ENCODE peak calls at places on chromosomes 13 and 19, in six cellular contexts. U is upper lobe of right lung, N is brain microvascular endothelial cell, V is fibroblast of lung, B is astrocyte of the spinal cord, D is lower leg skin. M is an unnamed sample.

GRCh38 chr19:50214699-50215543 is 11.5 kb downstream of the MYH14 start:
- DNase-seq in B (no peak), V (no peak), N (no peak), U (peak), D (peak), M (no peak)

GRCh38 chr13:28059214-28059613 is 41.2 kb downstream of the FLT3 start:
- DNase-seq in N (peak), U (no peak), V (peak), B (no peak), D (no peak), M (no peak)

GRCh38 chr13:20799726-20800416 is 26.1 kb upstream of the EEF1AKMT1 start:
- DNase-seq in D (no peak), N (no peak), U (no peak), V (peak), B (no peak), M (no peak)

GRCh38 chr19:39407644-39408391 is 1.2 kb downstream of the ZFP36 start:
- DNase-seq in U (peak), N (no peak), D (peak), B (no peak), V (peak), M (no peak)

GRCh38 chr19:35211545-35212230 is 16.9 kb downstream of the FAM187B start:
- DNase-seq in N (no peak), D (peak), U (peak), B (no peak), V (no peak), M (no peak)

GRCh38 chr19:16359964-16360363 is 35.3 kb downstream of the KLF2 start:
- DNase-seq in D (no peak), V (no peak), U (no peak), N (no peak), B (no peak), M (no peak)

GRCh38 chr19:1944088-1944915 is 3.3 kb downstream of the CSNK1G2 start:
- DNase-seq in B (no peak), U (no peak), D (no peak), V (no peak), N (no peak), M (no peak)

GRCh38 chr19:33771308-33772101 is 25.2 kb upstream of the KCTD15 start:
- DNase-seq in U (peak), V (peak), B (peak), N (peak), D (peak), M (peak)

GRCh38 chr19:54211214-54211613 is 10.6 kb downstream of the RPS9 start:
- DNase-seq in B (no peak), D (no peak), V (no peak), N (no peak), U (no peak), M (no peak)

GRCh38 chr19:45973564-45974338 is at the start of gene NOVA2:
- DNase-seq in D (no peak), V (peak), N (peak), U (peak), B (peak), M (no peak)

DNA sequence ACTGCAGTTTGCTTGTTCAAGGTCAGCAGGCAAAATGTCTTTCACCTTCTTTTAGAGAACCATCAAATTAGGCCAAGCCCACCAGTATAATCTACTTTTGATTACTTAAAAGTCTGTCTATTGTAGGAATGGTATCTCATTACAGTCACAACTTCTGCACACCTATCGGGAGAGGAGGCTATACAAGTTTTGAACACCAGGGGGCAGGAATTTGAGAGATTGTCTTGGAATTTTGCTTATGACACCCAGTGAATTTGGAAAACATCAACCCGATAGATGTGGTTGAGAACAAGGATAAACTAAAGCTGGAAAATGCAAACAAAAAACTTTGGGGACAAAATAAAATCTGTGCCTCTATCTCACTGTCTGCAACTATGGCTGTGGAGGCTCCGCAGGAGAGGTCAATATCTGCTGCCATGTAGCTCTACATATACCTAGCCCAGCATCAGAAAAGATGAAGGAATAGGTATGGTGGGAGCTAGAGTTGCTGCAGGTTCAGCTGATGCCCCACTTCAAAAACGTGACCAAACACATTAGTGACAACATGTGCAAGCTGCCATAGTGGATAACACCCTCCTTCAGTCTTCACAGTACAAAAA is 1299.2 kb upstream of the SPRY2 start:
- DNase-seq in V (no peak), N (no peak), D (no peak), B (no peak), U (no peak), M (no peak)
- TF ChIP-seq CTCF in V (no peak), N (peak), D (no peak), B (peak), U (peak), M (peak)

DNA sequence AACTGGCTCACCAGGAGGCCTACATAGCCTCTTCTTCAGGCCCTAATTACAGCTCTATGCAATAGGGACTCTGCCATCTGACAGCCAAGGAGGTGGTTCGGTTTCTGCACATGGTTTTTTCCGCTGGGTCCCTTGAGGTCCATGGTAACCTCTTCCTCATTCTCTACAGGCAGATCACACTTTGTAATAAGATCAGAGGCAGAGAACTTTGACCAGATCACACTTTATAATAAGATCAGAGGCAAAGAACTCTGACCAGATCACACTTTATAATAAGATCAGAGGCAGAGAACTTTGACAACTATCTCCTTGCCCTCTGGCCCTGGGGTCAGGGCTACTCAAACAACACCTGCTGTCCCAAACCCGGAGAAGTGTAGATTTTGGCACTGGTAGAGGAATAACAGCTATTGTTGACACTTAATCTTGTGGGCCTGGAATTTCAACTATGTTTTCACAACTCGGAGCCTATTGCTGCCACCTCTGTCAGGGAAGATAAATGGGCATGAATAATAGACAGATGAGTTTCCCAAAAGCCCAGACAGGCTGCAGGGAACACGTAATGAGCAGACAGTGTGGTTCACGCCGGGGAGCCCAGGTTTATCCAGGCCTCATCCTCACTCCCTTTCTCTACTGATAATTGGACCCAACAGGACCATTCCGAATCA is 246.1 kb downstream of the UQCRFS1 start:
- DNase-seq in U (no peak), N (peak), V (no peak), D (no peak), B (peak), M (no peak)
- TF ChIP-seq CTCF in U (no peak), N (no peak), V (no peak), D (no peak), B (no peak), M (no peak)

GRCh38 chr13:94192576-94192975 is 286.9 kb downstream of the DCT start:
- DNase-seq in D (no peak), V (peak), B (peak), N (peak), U (no peak), M (no peak)
- TF ChIP-seq CTCF in D (no peak), V (peak), B (peak), N (peak), U (peak), M (peak)

DNA sequence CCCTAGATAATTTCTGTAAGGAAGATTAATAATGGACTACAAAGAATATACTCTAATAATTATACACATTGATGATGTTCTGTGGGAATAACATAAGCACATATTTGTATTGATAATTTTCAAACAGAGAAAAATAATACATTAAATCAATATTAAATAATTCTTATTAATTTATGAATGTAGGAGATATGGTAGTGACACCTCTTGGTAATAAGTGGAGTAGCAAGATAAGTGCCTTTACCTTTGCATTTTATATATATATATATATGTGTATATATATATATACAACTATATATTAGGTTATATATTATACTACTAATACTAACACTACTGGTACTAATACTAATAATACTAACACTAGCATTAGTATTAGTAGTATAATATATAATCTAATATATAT is 905.8 kb downstream of the SLITRK1 start:
- DNase-seq in D (no peak), V (peak), N (no peak), U (no peak), B (no peak), M (no peak)
- TF ChIP-seq CTCF in D (no peak), V (peak), N (no peak), U (no peak), B (peak), M (peak)

DNA sequence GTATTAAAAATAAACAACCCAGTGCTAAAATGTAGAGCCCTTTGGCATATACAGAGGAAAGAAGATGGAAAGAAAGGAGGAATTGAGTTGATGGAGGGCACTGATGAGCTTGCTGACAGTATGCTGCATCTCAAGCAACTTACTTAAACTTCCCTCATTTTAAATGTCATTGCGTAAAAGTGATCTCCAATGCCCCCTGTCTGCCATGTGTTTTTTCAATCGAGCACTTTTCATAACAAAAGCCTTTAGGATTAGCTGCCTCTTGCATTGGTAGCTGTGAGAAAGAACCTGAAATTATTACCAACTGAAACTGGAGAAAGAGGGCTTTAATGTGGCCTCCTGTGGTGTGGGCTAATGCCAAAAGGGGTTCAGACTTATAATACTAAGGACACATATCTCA is 541.6 kb downstream of the SUCLA2 start:
- DNase-seq in D (no peak), B (peak), V (peak), N (no peak), U (no peak), M (no peak)
- TF ChIP-seq CTCF in D (no peak), B (peak), V (peak), N (peak), U (peak), M (peak)

M was measured in osteocyte.